ENCODE peak calls at places on chromosomes 12 and 14, in nine cellular contexts. W is heart right ventricle; Z is activated gamma-delta T cell; B is stimulated activated CD8-positive, alpha-beta memory T cell treated with anti-CD3 and anti-CD28 coated beads, Interleukin-4, amount 100 ng/mL, for 1 hour; P is SIG-M5; V is non-pigmented ciliary epithelial cell; F is cardiac muscle cell; C is NCI-H2029; G is activated naive CD8-positive, alpha-beta T cell treated with anti-CD3 and anti-CD28 coated beads, Interleukin-2, amount 50 U/mL, for 16 hours. Q is an unnamed sample.

GRCh38 chr12:78086553-78087362 is 256.1 kb downstream of the NAV3 start:
- DNase-seq in G (no peak), C (no peak), Z (no peak), B (no peak), W (no peak), V (no peak), P (no peak), F (no peak), Q (no peak)

GRCh38 chr14:77659822-77660221 is 43.4 kb upstream of the SPTLC2 start:
- DNase-seq in F (no peak), W (no peak), P (peak; percentile 81), V (no peak), G (no peak), C (no peak), B (no peak), Z (no peak), Q (no peak)

GRCh38 chr14:106556665-106557289 is 1030.4 kb downstream of the TMEM121 start:
- DNase-seq in P (no peak), C (peak; percentile 33), V (no peak), W (no peak), Z (peak; percentile 39), G (peak; percentile 61), F (no peak), B (peak; percentile 73), Q (peak; percentile 19)

GRCh38 chr12:2351129-2351528 is 298.3 kb downstream of the CACNA1C start:
- DNase-seq in V (no peak), G (no peak), W (no peak), C (no peak), B (no peak), Z (no peak), F (no peak), P (no peak), Q (no peak)

GRCh38 chr12:5561057-5561456 is 129.1 kb downstream of the NTF3 start:
- DNase-seq in C (no peak), W (no peak), B (no peak), G (no peak), V (no peak), P (no peak), Z (no peak), F (no peak), Q (no peak)

GRCh38 chr14:76715102-76715926 is 46.0 kb upstream of the VASH1 start:
- DNase-seq in P (no peak), B (no peak), F (no peak), Z (no peak), V (no peak), G (no peak), W (peak; percentile 38), C (no peak), Q (no peak)

GRCh38 chr14:21099596-21099985 is 1.1 kb upstream of the ZNF219 start:
- DNase-seq in F (no peak), C (no peak), B (no peak), P (no peak), V (no peak), G (no peak), Z (no peak), W (no peak), Q (no peak)

GRCh38 chr14:35279369-35279768 is 12.8 kb upstream of the PSMA6 start:
- DNase-seq in W (no peak), F (no peak), Z (no peak), P (no peak), C (no peak), B (no peak), V (no peak), G (no peak), Q (no peak)

GRCh38 chr14:99612737-99613330 is 8.8 kb upstream of the CCDC85C start:
- DNase-seq in W (no peak), P (no peak), Z (no peak), F (no peak), C (no peak), B (no peak), G (no peak), V (no peak), Q (no peak)

GRCh38 chr14:100193417-100194357 is 34.2 kb upstream of the DEGS2 start:
- DNase-seq in Z (no peak), C (no peak), V (no peak), P (no peak), B (no peak), F (no peak), W (no peak), G (no peak), Q (no peak)

GRCh38 chr12:133023566-133023965 is 13.7 kb upstream of the ZNF84 start:
- DNase-seq in Z (no peak), W (no peak), B (no peak), P (no peak), G (no peak), V (no peak), C (no peak), F (no peak), Q (no peak)

GRCh38 chr12:95231190-95231589 is 13.6 kb downstream of the VEZT start:
- DNase-seq in W (no peak), G (no peak), P (no peak), B (no peak), C (no peak), Z (no peak), F (no peak), V (no peak), Q (no peak)

GRCh38 chr12:132194056-132194455 is 49.8 kb downstream of the NOC4L start:
- DNase-seq in G (no peak), C (no peak), Z (no peak), F (no peak), P (no peak), V (no peak), B (no peak), W (no peak), Q (no peak)

GRCh38 chr12:106045251-106045674 is 93.5 kb downstream of the NUAK1 start:
- DNase-seq in Z (no peak), G (no peak), W (no peak), B (no peak), F (no peak), C (no peak), V (no peak), P (no peak), Q (peak; percentile 35)

GRCh38 chr14:100429537-100429936 is 106.4 kb downstream of the SLC25A47 start:
- DNase-seq in V (no peak), F (no peak), W (no peak), C (no peak), G (no peak), P (no peak), Z (no peak), B (no peak), Q (no peak)

GRCh38 chr12:55673638-55674037 is 34.1 kb downstream of the ITGA7 start:
- DNase-seq in Z (no peak), F (no peak), C (no peak), W (no peak), G (no peak), B (no peak), V (no peak), P (peak; percentile 74), Q (no peak)

GRCh38 chr14:100364403-100364802 is 41.3 kb downstream of the SLC25A47 start:
- DNase-seq in V (no peak), W (no peak), P (no peak), Z (no peak), G (no peak), B (no peak), C (no peak), F (no peak), Q (no peak)

GRCh38 chr12:88519802-88520435 is 60.4 kb downstream of the KITLG start:
- DNase-seq in C (no peak), B (no peak), P (no peak), V (no peak), F (peak; percentile 42), G (no peak), W (no peak), Z (no peak), Q (no peak)

GRCh38 chr14:79668941-79669340 is 542.4 kb downstream of the DIO2 start:
- DNase-seq in W (no peak), P (no peak), V (no peak), Z (no peak), G (no peak), F (no peak), C (no peak), B (no peak), Q (no peak)

GRCh38 chr12:124694846-124695497 is 127.6 kb upstream of the NCOR2 start:
- DNase-seq in C (no peak), Z (no peak), P (no peak), B (no peak), G (no peak), V (no peak), F (no peak), W (peak; percentile 74), Q (no peak)

GRCh38 chr12:6959376-6960290 is 8.5 kb downstream of the PTPN6 start:
- DNase-seq in V (no peak), F (no peak), G (no peak), Z (no peak), B (no peak), P (peak; percentile 71), W (peak; percentile 65), C (no peak), Q (no peak)

GRCh38 chr12:96196781-96197180 is 2.6 kb downstream of the ELK3 start:
- DNase-seq in P (no peak), G (no peak), V (no peak), C (no peak), F (no peak), Z (no peak), W (no peak), B (no peak), Q (no peak)

GRCh38 chr12:32444895-32445294 is 45.5 kb downstream of the FGD4 start:
- DNase-seq in G (no peak), F (peak; percentile 68), P (no peak), C (peak; percentile 25), V (peak; percentile 90), Z (no peak), W (no peak), B (no peak), Q (no peak)

GRCh38 chr12:50533971-50534370 is 29.2 kb downstream of the DIP2B start:
- DNase-seq in P (no peak), F (no peak), Z (no peak), G (no peak), C (no peak), W (no peak), V (no peak), B (no peak), Q (no peak)

GRCh38 chr12:122867701-122868461 is 28.0 kb downstream of the VPS37B start:
- DNase-seq in C (no peak), F (no peak), V (no peak), P (no peak), Z (no peak), W (peak; percentile 73), G (no peak), B (no peak), Q (no peak)

GRCh38 chr14:104335176-104335575 is 196.8 kb downstream of the KIF26A start:
- DNase-seq in Z (no peak), G (no peak), B (no peak), P (no peak), C (no peak), F (no peak), V (no peak), W (no peak), Q (no peak)

GRCh38 chr14:29518335-29518734 is 409.3 kb downstream of the PRKD1 start:
- DNase-seq in P (no peak), C (no peak), F (no peak), G (no peak), B (no peak), V (no peak), W (no peak), Z (no peak), Q (no peak)

GRCh38 chr12:53268009-53268636 is at the start of gene ESPL1:
- DNase-seq in G (peak; percentile 71), F (peak; percentile 82), W (peak; percentile 70), P (peak; percentile 27), Z (peak; percentile 71), C (peak; percentile 23), B (peak; percentile 52), V (no peak), Q (no peak)

GRCh38 chr12:86801439-86801838 is 545.2 kb upstream of the MGAT4C start:
- DNase-seq in C (no peak), Z (no peak), F (no peak), G (no peak), W (no peak), B (no peak), P (no peak), V (no peak), Q (no peak)

GRCh38 chr12:109538191-109538863 is 35.0 kb downstream of the MMAB start:
- DNase-seq in C (no peak), P (no peak), F (peak; percentile 46), G (no peak), W (no peak), B (no peak), V (no peak), Z (no peak), Q (no peak)

GRCh38 chr14:105842105-105842504 is 315.7 kb downstream of the TMEM121 start:
- DNase-seq in G (no peak), B (no peak), Z (no peak), C (no peak), V (no peak), W (no peak), F (no peak), P (no peak), Q (no peak)